ENCODE peak calls at places on chromosomes 3 and 15, in four cellular contexts. V, K, M and B are unnamed samples.

GRCh38 chr3:127831723-127832172 is 9.4 kb upstream of the MGLL start:
- DNase-seq in K (peak; percentile 88), M (no peak), V (peak; percentile 74), B (no peak)

GRCh38 chr15:45251888-45252287 is at the start of gene SLC28A2:
- DNase-seq in K (no peak), M (no peak), V (no peak), B (no peak)

GRCh38 chr15:33454346-33454745 is 143.6 kb downstream of the RYR3 start:
- DNase-seq in K (no peak), M (no peak), V (no peak), B (no peak)

GRCh38 chr3:55243686-55244085 is 243.4 kb downstream of the WNT5A start:
- DNase-seq in M (no peak), V (no peak), K (peak; percentile 69), B (no peak)

GRCh38 chr15:60400957-60401356 is 3.2 kb upstream of the ANXA2 start:
- DNase-seq in K (peak; percentile 66), M (no peak), V (no peak), B (no peak)

GRCh38 chr3:184602406-184603155 is 41.0 kb downstream of the EPHB3 start:
- DNase-seq in M (no peak), V (no peak), K (peak; percentile 74), B (no peak)

GRCh38 chr3:184801241-184801640 is 10.7 kb upstream of the VPS8 start:
- DNase-seq in M (no peak), K (no peak), V (no peak), B (no peak)

GRCh38 chr3:110710605-110711004 is 361.0 kb upstream of the NECTIN3 start:
- DNase-seq in K (no peak), V (no peak), M (no peak), B (no peak)

GRCh38 chr3:21860657-21861056 is 109.6 kb upstream of the ZNF385D start:
- DNase-seq in M (no peak), K (no peak), V (no peak), B (no peak)

GRCh38 chr3:142597898-142598297 is 1.7 kb downstream of the PLS1 start:
- DNase-seq in V (no peak), K (peak; percentile 51), M (no peak), B (no peak)

GRCh38 chr3:25663324-25664065 is 1.2 kb downstream of the TOP2B start:
- DNase-seq in M (peak; percentile 8), K (peak; percentile 65), V (no peak), B (no peak)

GRCh38 chr15:75164625-75165024 is 37.1 kb upstream of the C15orf39 start:
- DNase-seq in M (no peak), K (no peak), V (no peak), B (no peak)

GRCh38 chr15:73951044-73951561 is 24.8 kb downstream of the LOXL1 start:
- DNase-seq in M (no peak), K (peak; percentile 96), V (peak; percentile 86), B (peak; percentile 90)
- TF ChIP-seq CTCF in M (peak; percentile 66), K (peak; percentile 88), V (peak; percentile 79), B (peak; percentile 95)

GRCh38 chr3:36596411-36596810 is 167.9 kb downstream of the DCLK3 start:
- DNase-seq in K (no peak), V (no peak), M (no peak), B (no peak)

GRCh38 chr3:36597422-36597821 is 166.9 kb downstream of the DCLK3 start:
- DNase-seq in V (no peak), K (no peak), M (no peak), B (no peak)

GRCh38 chr3:36595531-36595930 is 168.8 kb downstream of the DCLK3 start:
- DNase-seq in M (no peak), V (no peak), K (no peak), B (no peak)

GRCh38 chr3:36591959-36592358 is 172.4 kb downstream of the DCLK3 start:
- DNase-seq in M (no peak), K (no peak), V (no peak), B (no peak)
- TF ChIP-seq CTCF in M (peak; percentile 24), K (peak; percentile 14), V (no peak), B (no peak)

GRCh38 chr15:50837256-50837770 is 71.2 kb upstream of the AP4E1 start:
- DNase-seq in V (no peak), M (no peak), K (no peak), B (no peak)

DNA sequence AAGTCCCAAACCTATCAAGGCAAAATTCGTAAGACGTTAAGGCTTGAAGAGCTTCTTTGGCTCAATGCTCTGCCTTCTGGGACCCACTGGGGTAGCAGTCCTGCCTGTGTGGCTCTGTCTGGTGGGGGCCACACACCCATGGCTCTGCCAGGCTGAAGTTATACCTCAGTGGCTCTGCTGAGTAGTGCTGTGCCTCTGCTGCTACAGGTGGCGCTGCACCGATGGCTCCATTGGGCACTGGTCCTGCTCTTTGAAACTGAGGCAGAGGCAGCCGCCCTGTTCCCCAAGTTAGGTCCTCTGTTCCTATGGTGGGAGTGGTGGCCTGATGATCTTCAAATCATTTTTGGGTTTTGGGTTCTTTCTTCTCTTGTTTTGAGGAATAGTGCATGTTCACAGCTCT is 68.0 kb upstream of the AP4E1 start:
- DNase-seq in K (peak; percentile 62), M (no peak), V (no peak), B (no peak)
- TF ChIP-seq CTCF in K (peak; percentile 59), M (peak; percentile 34), V (no peak), B (no peak)

DNA sequence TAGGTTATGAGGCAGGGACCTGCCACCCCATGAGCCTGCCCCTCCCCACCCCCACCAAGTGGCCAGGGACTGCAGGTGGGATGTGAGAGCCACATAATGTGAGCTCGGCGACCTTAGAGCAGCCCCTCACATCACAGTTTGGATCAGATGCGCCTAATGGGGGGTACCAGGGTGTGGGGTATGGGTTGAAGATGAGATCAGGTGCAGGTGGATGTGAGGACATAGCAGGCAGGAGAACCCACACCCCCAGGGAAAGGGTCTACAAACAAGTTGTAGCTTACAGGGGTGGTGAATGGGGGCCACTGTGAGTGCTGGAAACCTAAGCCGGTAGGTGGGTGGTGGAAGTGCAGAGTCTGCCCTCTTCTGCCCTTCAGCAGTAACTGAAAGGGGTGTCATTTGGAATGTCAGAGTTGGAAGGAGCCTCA is 94.0 kb downstream of the CORO2B start:
- DNase-seq in V (no peak), M (no peak), K (peak; percentile 74), B (no peak)
- TF ChIP-seq CTCF in V (no peak), M (peak; percentile 21), K (peak; percentile 72), B (peak; percentile 20)

GRCh38 chr3:83928391-83928790 is 1030.4 kb upstream of the CADM2 start:
- DNase-seq in M (peak; percentile 8), V (no peak), K (peak; percentile 72), B (no peak)
- TF ChIP-seq CTCF in M (peak; percentile 44), V (no peak), K (peak; percentile 79), B (peak; percentile 17)

DNA sequence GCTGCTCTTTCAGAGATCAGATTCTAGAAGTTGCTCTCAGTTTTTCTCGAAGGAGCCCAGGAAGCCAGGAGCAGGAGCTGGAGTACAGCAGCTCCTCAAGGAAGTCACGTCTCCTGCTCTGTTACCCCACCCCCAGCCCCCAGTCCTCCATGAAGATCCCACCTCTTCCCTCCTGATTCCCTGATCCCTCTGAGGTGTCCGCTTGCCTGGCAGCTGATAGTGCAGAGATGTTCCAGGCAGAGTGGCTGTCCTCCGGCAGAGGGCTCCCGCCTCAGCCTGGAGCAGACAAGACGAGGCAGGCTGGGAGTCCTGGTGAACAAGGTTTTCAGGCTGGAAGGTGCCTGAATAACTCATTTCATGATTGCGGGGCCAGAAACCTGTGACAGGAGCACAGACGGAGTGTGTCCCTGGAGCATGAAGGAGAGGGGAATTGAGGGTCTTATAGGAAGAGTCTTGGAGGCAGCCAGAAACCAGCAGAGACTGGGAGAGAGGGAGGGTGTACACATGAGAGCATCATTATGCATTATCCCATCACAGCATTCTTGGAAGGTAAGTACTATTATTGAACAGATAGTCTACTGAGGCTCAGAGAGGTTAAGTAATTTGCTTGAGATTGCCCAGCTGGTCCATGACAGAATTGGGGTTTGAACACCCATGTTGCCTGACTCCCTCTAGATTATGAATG is 1.2 kb downstream of the HRH1 start:
- DNase-seq in V (peak; percentile 41), K (peak; percentile 92), M (peak; percentile 47), B (peak; percentile 47)
- TF ChIP-seq CTCF in V (peak; percentile 43), K (peak; percentile 77), M (peak; percentile 81), B (peak; percentile 87)